ENCODE peak calls at places on chromosome 13, in five cellular contexts. N, U, C, L and I are unnamed samples.

GRCh38 chr13:40982772-40983171 is 36.3 kb downstream of the ELF1 start:
- DNase-seq in C (no peak), U (peak), L (peak), N (peak), I (peak)

GRCh38 chr13:38226496-38226895 is 123.2 kb upstream of the UFM1 start:
- DNase-seq in L (no peak), U (no peak), C (no peak), N (no peak), I (no peak)

GRCh38 chr13:80473695-80474094 is 132.8 kb upstream of the SPRY2 start:
- DNase-seq in U (peak), N (peak), L (peak), C (no peak), I (peak)

GRCh38 chr13:40460116-40460515 is 206.3 kb downstream of the FOXO1 start:
- DNase-seq in U (no peak), C (no peak), L (no peak), N (peak), I (no peak)

GRCh38 chr13:24746618-24747247 is 17.2 kb upstream of the RNF17 start:
- DNase-seq in L (no peak), C (no peak), N (peak), U (no peak), I (peak)

GRCh38 chr13:22499919-22500318 is 680.9 kb upstream of the SGCG start:
- DNase-seq in C (no peak), N (no peak), L (no peak), U (no peak), I (no peak)

GRCh38 chr13:37476874-37477273 is 121.7 kb downstream of the POSTN start:
- DNase-seq in L (peak), C (no peak), U (peak), N (peak), I (peak)

GRCh38 chr13:20331949-20332348 is 99.8 kb upstream of the GJB6 start:
- DNase-seq in C (no peak), N (no peak), U (no peak), L (no peak), I (no peak)

GRCh38 chr13:102799544-102800144 is 725 bp downstream of the BIVM start:
- DNase-seq in U (no peak), C (no peak), N (peak), L (peak), I (peak)

GRCh38 chr13:44063467-44063866 is 183.8 kb downstream of the LACC1 start:
- DNase-seq in L (no peak), N (no peak), U (no peak), C (no peak), I (no peak)

GRCh38 chr13:54875111-54875510 is 1846.5 kb downstream of the OLFM4 start:
- DNase-seq in L (no peak), N (no peak), U (no peak), C (no peak), I (no peak)

GRCh38 chr13:21341637-21342422 is 117.3 kb downstream of the ZDHHC20 start:
- DNase-seq in L (no peak), N (no peak), C (no peak), U (no peak), I (no peak)

GRCh38 chr13:32581177-32581786 is 5.0 kb upstream of the PDS5B start:
- DNase-seq in N (peak), L (peak), U (peak), C (no peak), I (peak)

GRCh38 chr13:113116871-113117271 is 5.7 kb upstream of the F10 start:
- DNase-seq in U (no peak), C (no peak), L (no peak), N (no peak), I (no peak)
- H3K4me3 ChIP-seq in U (no peak), C (no peak), L (no peak), N (no peak), I (no peak)

GRCh38 chr13:105116966-105117365 is 1418.5 kb downstream of the EFNB2 start:
- DNase-seq in U (no peak), N (no peak), C (no peak), L (no peak), I (peak)
- TF ChIP-seq CTCF in U (no peak), N (no peak), C (no peak), L (no peak), I (no peak)

DNA sequence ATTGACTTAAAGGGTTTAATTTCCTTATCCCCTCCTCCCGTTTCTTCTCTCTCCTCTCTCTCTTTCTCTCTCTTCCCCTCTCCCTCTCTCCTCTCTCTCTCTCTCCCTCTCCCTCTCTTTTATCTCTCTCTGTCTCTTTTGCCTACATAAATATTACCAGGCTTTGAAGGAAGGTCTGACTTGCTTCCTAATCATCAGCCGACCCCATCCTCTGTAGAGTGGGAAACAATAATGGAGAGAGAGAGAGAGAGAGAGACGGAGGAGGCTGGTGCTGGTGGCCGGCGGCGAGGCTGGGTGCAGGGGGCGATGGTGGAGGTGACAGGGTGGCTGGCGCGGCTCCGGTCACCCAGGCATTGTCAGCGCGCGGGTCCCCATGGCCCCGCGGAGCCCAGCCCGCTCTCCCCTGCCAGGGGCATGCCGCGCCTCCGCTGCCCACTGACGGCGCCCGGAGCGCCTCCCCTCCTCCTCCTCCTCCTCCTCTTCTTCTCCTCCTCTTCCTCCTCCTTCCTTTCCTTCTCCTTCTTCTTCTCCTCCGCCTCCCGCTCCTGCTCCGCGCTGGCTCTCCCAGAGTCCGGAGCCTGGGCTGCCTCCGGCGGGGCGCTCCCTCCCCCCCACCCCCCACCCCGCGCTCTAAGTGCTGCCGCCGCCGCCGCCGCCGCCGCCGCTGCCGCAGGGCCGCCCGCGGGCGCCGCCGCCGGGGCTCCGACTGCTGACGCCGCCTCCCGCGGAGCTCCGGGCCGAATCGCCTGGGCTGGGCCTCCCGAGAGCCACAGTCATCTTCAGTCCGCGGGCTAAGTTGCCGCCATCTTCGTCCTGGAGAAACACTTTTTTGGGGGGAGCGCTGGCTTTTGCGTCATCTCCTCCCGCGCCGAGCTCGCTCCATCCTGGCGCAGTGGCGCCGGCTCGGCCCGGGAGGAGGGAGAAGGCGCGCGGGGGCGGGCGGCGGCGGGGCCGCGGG is 348.4 kb downstream of the LIG4 start:
- DNase-seq in U (no peak), N (peak), L (peak), C (no peak), I (peak)
- H3K4me3 ChIP-seq in U (peak), N (peak), L (peak), C (peak), I (peak)

GRCh38 chr13:28313579-28313978 is 175.2 kb downstream of the PAN3 start:
- DNase-seq in U (no peak), L (peak), N (peak), C (no peak), I (peak)
- TF ChIP-seq CTCF in U (no peak), L (peak), N (peak), C (no peak), I (peak)

DNA sequence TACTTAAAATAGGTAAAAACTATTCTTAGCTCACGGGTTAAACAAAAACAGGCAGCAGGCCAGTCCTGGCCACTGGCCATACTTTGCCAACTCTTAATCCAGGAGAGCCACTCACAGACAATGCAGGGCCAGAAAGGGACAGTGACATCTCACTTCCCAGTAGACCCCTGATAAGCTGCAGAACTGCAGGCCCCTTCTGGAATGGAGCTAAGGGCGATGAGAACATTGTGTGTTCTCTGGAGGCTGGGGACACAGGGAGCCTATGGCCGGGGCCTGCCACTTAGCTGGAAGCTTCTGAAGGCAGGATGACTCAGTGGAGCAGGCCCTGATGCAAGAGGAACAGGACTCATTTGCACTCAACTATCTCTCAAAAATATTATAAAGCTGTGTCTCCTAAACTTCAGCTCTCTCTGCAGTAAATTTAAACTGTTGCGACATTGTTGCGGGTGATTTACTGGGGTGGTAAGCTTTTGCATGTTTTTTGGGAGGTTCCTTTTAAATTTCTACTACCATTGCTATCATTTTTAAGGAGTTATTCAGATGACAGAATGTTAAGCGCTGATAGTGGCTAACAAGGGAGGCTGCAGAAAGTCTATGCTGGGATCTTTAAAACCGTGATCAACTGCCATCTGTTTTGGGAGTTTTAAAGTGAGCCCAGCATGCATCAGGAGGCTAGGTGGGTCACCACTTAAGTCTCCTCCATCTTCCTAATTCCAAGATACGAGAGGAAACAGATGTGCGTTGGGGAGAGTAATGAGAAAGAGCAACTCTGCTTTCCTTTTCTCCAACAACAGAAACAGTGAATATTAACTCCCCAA is 33.2 kb upstream of the KATNAL1 start:
- DNase-seq in L (peak), C (peak), N (peak), U (peak), I (peak)
- H3K4me3 ChIP-seq in L (peak), C (peak), N (peak), U (no peak), I (no peak)

DNA sequence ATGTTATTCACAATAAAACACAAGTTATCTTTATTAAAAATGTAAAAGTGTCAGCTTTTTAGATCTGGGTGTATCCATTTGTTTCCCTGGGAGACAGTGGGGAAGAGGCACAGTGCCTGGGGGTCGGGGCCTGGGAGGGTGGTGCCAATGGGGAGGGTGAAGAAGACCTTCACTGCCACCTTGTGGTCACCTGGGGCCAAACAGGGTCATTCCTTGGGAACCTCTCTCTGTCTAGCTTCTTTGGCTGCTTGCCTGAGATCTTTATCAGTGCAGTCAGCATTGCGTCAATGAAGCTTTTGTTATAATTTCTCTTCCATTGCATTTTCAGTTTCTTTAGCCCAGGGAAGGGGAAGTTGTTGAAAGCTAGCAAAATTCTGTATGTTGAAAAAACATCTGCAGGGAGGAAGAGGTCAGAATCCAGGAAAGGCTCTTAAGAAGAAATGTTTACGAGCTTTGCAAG is 39.1 kb downstream of the PCDH8 start:
- DNase-seq in U (peak), N (peak), C (no peak), L (peak), I (peak)
- TF ChIP-seq CTCF in U (peak), N (peak), C (peak), L (peak), I (peak)

DNA sequence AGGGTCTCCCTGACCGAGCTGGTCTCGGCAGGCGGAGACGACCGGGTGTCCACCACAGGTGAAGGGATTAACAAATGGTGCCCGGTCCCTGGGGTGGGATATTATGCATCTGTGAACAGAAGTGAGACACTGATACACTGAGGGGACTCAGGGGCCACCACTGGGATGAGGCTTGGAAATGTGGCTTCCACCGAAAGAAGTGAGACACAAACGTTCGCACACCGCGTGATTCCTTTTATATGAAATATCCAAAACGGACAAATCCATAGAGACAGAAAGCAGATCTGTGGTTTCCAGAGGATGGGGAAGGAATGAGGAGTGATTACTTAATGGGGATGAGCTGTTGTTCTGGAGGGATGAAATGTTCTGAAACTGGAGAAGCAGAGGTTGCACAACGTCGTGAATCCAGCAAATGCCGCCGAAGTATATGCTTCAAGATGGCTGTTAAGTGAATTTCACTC is 47.5 kb downstream of the C13orf46 start:
- DNase-seq in U (no peak), C (peak), N (no peak), L (peak), I (peak)
- H3K4me3 ChIP-seq in U (no peak), C (no peak), N (no peak), L (no peak), I (no peak)